ENCODE peak calls at places on chromosome X, in seven cellular contexts. T is endothelial cell of umbilical vein, F is small intestine, X is neuronal stem cell, Y is heart left ventricle, A is brain microvascular endothelial cell, L is PC-3. O is an unnamed sample.

GRCh38 chrX:23598561-23598960 is 68.7 kb upstream of the PRDX4 start:
- DNase-seq in L (no peak), T (no peak), F (no peak), A (no peak), X (no peak), Y (no peak), O (no peak)

GRCh38 chrX:82648062-82648461 is 860.0 kb upstream of the POU3F4 start:
- DNase-seq in Y (no peak), A (no peak), T (no peak), L (peak; percentile 43), X (no peak), F (no peak), O (no peak)

GRCh38 chrX:118550792-118551191 is 55.2 kb downstream of the DOCK11 start:
- DNase-seq in X (no peak), T (no peak), Y (no peak), A (no peak), L (peak; percentile 62), F (no peak), O (no peak)

GRCh38 chrX:16643160-16643559 is 6.8 kb upstream of the S100G start:
- DNase-seq in X (no peak), Y (no peak), L (no peak), T (no peak), F (peak; percentile 37), A (peak; percentile 15), O (peak; percentile 41)

GRCh38 chrX:118530537-118530936 is 34.9 kb downstream of the DOCK11 start:
- DNase-seq in L (no peak), A (no peak), F (no peak), X (no peak), T (no peak), Y (no peak), O (peak; percentile 61)

GRCh38 chrX:117701050-117701449 is 415.6 kb downstream of the KLHL13 start:
- DNase-seq in X (no peak), L (no peak), A (no peak), T (no peak), Y (no peak), F (no peak), O (no peak)

GRCh38 chrX:11629593-11630211 is 36.0 kb downstream of the ARHGAP6 start:
- DNase-seq in Y (peak; percentile 55), F (no peak), X (no peak), L (peak; percentile 33), T (no peak), A (peak; percentile 63), O (peak; percentile 69)

GRCh38 chrX:129531132-129531531 is 7.8 kb upstream of the SMARCA1 start:
- DNase-seq in X (no peak), F (no peak), A (no peak), Y (no peak), L (no peak), T (no peak), O (no peak)

GRCh38 chrX:87064522-87064921 is 453.1 kb upstream of the KLHL4 start:
- DNase-seq in F (no peak), A (no peak), T (no peak), L (no peak), X (no peak), Y (no peak), O (no peak)

GRCh38 chrX:85630901-85631300 is 251.4 kb upstream of the POF1B start:
- DNase-seq in L (no peak), X (no peak), Y (no peak), A (no peak), F (no peak), T (no peak), O (no peak)

GRCh38 chrX:8914636-8915035 is 113.5 kb upstream of the FAM9A start:
- DNase-seq in Y (no peak), L (no peak), A (no peak), X (no peak), F (no peak), T (no peak), O (no peak)

GRCh38 chrX:49230500-49231232 is 2.5 kb downstream of the CACNA1F start:
- DNase-seq in T (no peak), F (peak; percentile 71), A (no peak), L (no peak), X (peak; percentile 26), Y (peak; percentile 75), O (peak; percentile 18)

GRCh38 chrX:138710311-138710791 is 1.2 kb downstream of the FGF13 start:
- DNase-seq in F (no peak), X (peak; percentile 0), A (no peak), L (no peak), T (no peak), Y (peak; percentile 17), O (no peak)

GRCh38 chrX:143788265-143788664 is 67.7 kb upstream of the SPANXN2 start:
- DNase-seq in T (no peak), L (peak; percentile 63), X (peak; percentile 0), A (peak; percentile 0), Y (no peak), F (no peak), O (no peak)

GRCh38 chrX:42821803-42822443 is 44.0 kb upstream of the PPP1R2C start:
- DNase-seq in Y (peak; percentile 54), X (no peak), T (no peak), A (no peak), L (no peak), F (no peak), O (no peak)

GRCh38 chrX:129359269-129359668 is 164.0 kb downstream of the SMARCA1 start:
- DNase-seq in A (peak; percentile 21), Y (no peak), X (no peak), L (peak; percentile 3), F (no peak), T (peak; percentile 2), O (no peak)

GRCh38 chrX:47112316-47112954 is 32.1 kb downstream of the NDUFB11 start:
- DNase-seq in Y (no peak), A (no peak), F (peak; percentile 37), L (no peak), X (no peak), T (no peak), O (no peak)

GRCh38 chrX:49704692-49705404 is 9.1 kb upstream of the PAGE1 start:
- DNase-seq in T (no peak), L (no peak), X (no peak), Y (no peak), A (no peak), F (no peak), O (no peak)

GRCh38 chrX:6852869-6853268 is 294.6 kb upstream of the STS start:
- DNase-seq in T (no peak), A (no peak), X (no peak), Y (no peak), F (no peak), L (no peak), O (no peak)

GRCh38 chrX:375181-376036 is 11.3 kb downstream of the PPP2R3B start:
- DNase-seq in T (no peak), F (peak; percentile 6), X (no peak), L (no peak), Y (no peak), A (no peak), O (no peak)

GRCh38 chrX:373641-374471 is 12.9 kb downstream of the PPP2R3B start:
- DNase-seq in L (no peak), Y (peak; percentile 68), X (peak; percentile 52), F (no peak), A (no peak), T (peak; percentile 58), O (peak; percentile 72)

GRCh38 chrX:374566-374965 is 12.1 kb downstream of the PPP2R3B start:
- DNase-seq in F (no peak), L (no peak), Y (no peak), A (no peak), X (no peak), T (no peak), O (peak; percentile 17)

GRCh38 chrX:372856-373640 is 13.7 kb downstream of the PPP2R3B start:
- DNase-seq in X (no peak), T (no peak), A (no peak), F (no peak), Y (no peak), L (no peak), O (peak; percentile 15)

GRCh38 chrX:378443-378842 is 8.3 kb downstream of the PPP2R3B start:
- DNase-seq in A (no peak), T (no peak), F (no peak), L (no peak), Y (no peak), X (no peak), O (no peak)
- H3K4me3 ChIP-seq in A (no peak overlapping the region), T (no peak overlapping the region), F (no peak overlapping the region), L (no peak overlapping the region), Y (no peak overlapping the region), X (no peak overlapping the region), O (no peak overlapping the region)

DNA sequence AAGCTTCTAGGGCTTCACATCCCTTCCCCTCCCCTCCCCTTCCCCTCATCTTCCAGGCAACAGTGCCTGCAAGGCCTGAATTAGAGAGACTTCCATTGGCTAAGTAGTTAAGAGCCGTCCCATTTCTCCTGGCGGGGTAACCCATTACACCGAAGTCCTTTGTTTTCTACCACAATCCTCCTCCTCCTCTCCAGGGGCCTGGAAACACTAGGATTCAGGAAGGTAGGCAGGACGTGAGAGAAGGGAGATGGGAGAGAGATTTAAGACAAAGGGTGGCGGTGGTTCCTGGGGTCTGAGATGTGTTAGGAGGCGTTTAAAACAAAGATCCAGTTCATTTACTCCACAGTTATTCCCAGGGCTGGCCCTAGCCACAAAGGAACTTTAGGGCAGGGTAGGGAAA is 28.0 kb downstream of the NYX start:
- DNase-seq in X (peak; percentile 65), A (no peak), F (no peak), Y (no peak), L (no peak), T (no peak), O (no peak)
- H3K4me3 ChIP-seq in X (peak overlapping the region; percentile 28), A (no peak overlapping the region), F (no peak overlapping the region), Y (no peak overlapping the region), L (no peak overlapping the region), T (no peak overlapping the region), O (no peak overlapping the region)

GRCh38 chrX:21991504-21991903 is 40.6 kb upstream of the PHEX start:
- DNase-seq in F (no peak), T (no peak), X (no peak), L (no peak), A (no peak), Y (no peak), O (no peak)

GRCh38 chrX:21990812-21991211 is 41.3 kb upstream of the PHEX start:
- DNase-seq in Y (no peak), X (no peak), L (no peak), F (no peak), T (no peak), A (no peak), O (no peak)

GRCh38 chrX:21986596-21986995 is 45.5 kb upstream of the PHEX start:
- DNase-seq in A (peak; percentile 9), T (no peak), Y (no peak), F (no peak), X (no peak), L (peak; percentile 10), O (peak; percentile 36)

GRCh38 chrX:21993265-21993664 is 38.9 kb upstream of the PHEX start:
- DNase-seq in T (no peak), L (no peak), X (no peak), F (no peak), A (no peak), Y (peak; percentile 43), O (no peak)

DNA sequence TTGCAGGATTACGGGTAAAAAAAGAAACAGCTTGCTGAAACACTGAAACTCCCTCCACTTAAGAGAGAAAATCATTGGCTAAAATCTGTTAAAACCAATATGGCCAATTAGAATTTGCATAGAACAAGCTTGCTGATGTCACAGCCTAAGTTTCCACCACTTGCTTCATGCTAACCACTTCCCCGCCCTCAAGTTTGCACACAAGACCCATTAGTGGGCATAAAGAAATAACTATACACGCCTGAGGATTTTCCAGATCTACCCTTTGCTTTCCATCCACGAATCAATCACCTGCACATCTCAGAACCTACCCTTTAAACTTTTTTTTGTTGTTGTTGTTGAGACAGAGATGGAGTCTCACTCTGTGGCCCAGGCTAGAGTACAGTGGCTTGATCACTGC is 42.7 kb upstream of the PHEX start:
- DNase-seq in A (no peak), X (no peak), Y (no peak), T (no peak), L (no peak), F (no peak), O (no peak)
- H3K4me3 ChIP-seq in A (no peak overlapping the region), X (no peak overlapping the region), Y (no peak overlapping the region), T (no peak overlapping the region), L (no peak overlapping the region), F (no peak overlapping the region), O (no peak overlapping the region)

GRCh38 chrX:102155806-102156179 is at the start of gene BEX5:
- DNase-seq in X (peak; percentile 61), A (no peak), L (peak; percentile 28), F (peak; percentile 52), Y (peak; percentile 64), T (peak; percentile 51), O (no peak)
- H3K4me3 ChIP-seq in X (no peak within 1 kb of the TSS), A (peak within 1 kb of the TSS; percentile 5), L (peak within 1 kb of the TSS; percentile 62), F (peak within 1 kb of the TSS; percentile 3), Y (peak within 1 kb of the TSS; percentile 51), T (peak within 1 kb of the TSS; percentile 32), O (no peak within 1 kb of the TSS)

O was measured in foreskin fibroblast.